ENCODE peak calls at places on chromosome 9, in nine cellular contexts. M is GM23248, T is GM10248, P is COLO829, F is A549, O is RCC 7860, J is memory B cell, Y is EL, Z is GM04504. V is an unnamed sample.

GRCh38 chr9:31597977-31598376 is 786.5 kb upstream of the ACO1 start:
- DNase-seq in P (peak), M (no peak), Z (no peak), F (no peak), T (no peak), J (no peak), O (peak), Y (no peak), V (no peak)

GRCh38 chr9:84711936-84712335 is 42.4 kb downstream of the NTRK2 start:
- DNase-seq in J (no peak), F (no peak), Y (peak), M (peak), T (no peak), Z (no peak), O (peak), P (peak), V (no peak)

GRCh38 chr9:106885451-106885850 is 22.5 kb downstream of the ZNF462 start:
- DNase-seq in Z (peak), P (no peak), Y (peak), M (peak), O (peak), J (no peak), F (peak), T (no peak), V (no peak)

GRCh38 chr9:124790301-124790700 is 13.4 kb downstream of the OLFML2A start:
- DNase-seq in Z (no peak), P (no peak), M (no peak), J (no peak), F (no peak), O (no peak), Y (no peak), T (no peak), V (no peak)

GRCh38 chr9:129054163-129054851 is 17.9 kb downstream of the MIGA2 start:
- DNase-seq in J (no peak), M (no peak), Y (no peak), P (no peak), Z (no peak), O (no peak), T (no peak), F (no peak), V (no peak)

GRCh38 chr9:86485359-86485758 is 131.1 kb upstream of the TUT7 start:
- DNase-seq in M (peak), F (no peak), P (no peak), Y (no peak), T (peak), J (no peak), Z (no peak), O (no peak), V (no peak)

GRCh38 chr9:107587175-107587963 is 97.8 kb upstream of the KLF4 start:
- DNase-seq in J (no peak), F (no peak), Z (no peak), P (no peak), Y (no peak), M (no peak), T (no peak), O (no peak), V (no peak)

GRCh38 chr9:87714819-87715218 is 11.1 kb upstream of the CTSL start:
- DNase-seq in F (peak), Y (peak), J (no peak), Z (peak), O (no peak), P (peak), M (peak), T (no peak), V (no peak)

GRCh38 chr9:31393240-31393639 is 991.2 kb upstream of the ACO1 start:
- DNase-seq in T (no peak), P (peak), M (no peak), F (no peak), O (no peak), J (no peak), Y (no peak), Z (no peak), V (no peak)

GRCh38 chr9:2159521-2160417 is 144.6 kb downstream of the SMARCA2 start:
- DNase-seq in P (no peak), Y (peak), F (no peak), M (peak), T (no peak), O (no peak), J (no peak), Z (no peak), V (no peak)

GRCh38 chr9:111039203-111039907 is 1.1 kb upstream of the LPAR1 start:
- DNase-seq in Y (no peak), F (no peak), M (no peak), Z (no peak), P (no peak), J (no peak), T (no peak), O (peak), V (no peak)

GRCh38 chr9:126633881-126634558 is 20.3 kb downstream of the LMX1B start:
- DNase-seq in Y (no peak), F (no peak), M (no peak), O (no peak), P (no peak), T (no peak), Z (no peak), J (no peak), V (no peak)

GRCh38 chr9:68966496-68966944 is 47.4 kb downstream of the PRKACG start:
- DNase-seq in M (no peak), F (no peak), J (no peak), P (no peak), O (no peak), Z (no peak), Y (no peak), T (peak), V (no peak)

GRCh38 chr9:119375892-119376291 is 6.7 kb upstream of the BRINP1 start:
- DNase-seq in J (no peak), Z (no peak), M (peak), T (no peak), P (no peak), F (peak), O (peak), Y (peak), V (no peak)

GRCh38 chr9:27142299-27142930 is 33.4 kb downstream of the TEK start:
- DNase-seq in O (no peak), Y (no peak), J (no peak), F (no peak), T (no peak), Z (no peak), M (no peak), P (no peak), V (no peak)

GRCh38 chr9:93470391-93470790 is 17.0 kb upstream of the FAM120AOS start:
- DNase-seq in F (no peak), T (no peak), O (no peak), P (no peak), Y (no peak), Z (no peak), M (no peak), J (no peak), V (no peak)

GRCh38 chr9:109513871-109514270 is 15.8 kb upstream of the PTPN3 start:
- DNase-seq in T (no peak), O (no peak), M (no peak), F (no peak), Y (no peak), J (no peak), P (no peak), Z (no peak), V (no peak)

GRCh38 chr9:91255327-91255726 is 106.4 kb downstream of the AUH start:
- DNase-seq in J (no peak), M (peak), F (no peak), Y (peak), P (no peak), O (no peak), T (no peak), Z (peak), V (no peak)

GRCh38 chr9:76373173-76373771 is 21.0 kb downstream of the RFK start:
- DNase-seq in F (peak), J (no peak), M (peak), T (no peak), P (peak), Y (no peak), Z (peak), O (peak), V (no peak)

GRCh38 chr9:12718482-12719026 is 25.4 kb downstream of the TYRP1 start:
- DNase-seq in Z (no peak), O (no peak), F (no peak), T (no peak), P (no peak), J (no peak), M (peak), Y (peak), V (no peak)

GRCh38 chr9:137150485-137151060 is 11.6 kb downstream of the GRIN1 start:
- DNase-seq in F (no peak), T (peak), P (peak), J (no peak), Z (no peak), O (peak), Y (peak), M (no peak), V (no peak)

GRCh38 chr9:107363511-107364182 is 80.6 kb downstream of the RAD23B start:
- DNase-seq in Y (peak), T (no peak), P (peak), O (no peak), J (no peak), M (no peak), F (no peak), Z (peak), V (no peak)

GRCh38 chr9:92278117-92278516 is 15.4 kb downstream of the IARS1 start:
- DNase-seq in F (no peak), Z (peak), M (peak), P (no peak), J (no peak), T (no peak), O (no peak), Y (peak), V (no peak)

GRCh38 chr9:100058699-100059579 is 39.9 kb downstream of the ERP44 start:
- DNase-seq in Z (no peak), P (no peak), Y (no peak), J (no peak), O (no peak), T (peak), F (no peak), M (no peak), V (no peak)

GRCh38 chr9:90219548-90220118 is 423.0 kb downstream of the DIRAS2 start:
- DNase-seq in P (no peak), Y (no peak), F (peak), T (peak), J (peak), M (peak), O (no peak), Z (no peak), V (no peak)

GRCh38 chr9:126334626-126335621 is 8.3 kb downstream of the MVB12B start:
- DNase-seq in O (no peak), Y (no peak), T (peak), M (no peak), J (no peak), F (no peak), Z (no peak), P (no peak), V (no peak)

GRCh38 chr9:70602364-70603019 is 188.0 kb upstream of the KLF9 start:
- DNase-seq in Y (peak), Z (peak), F (peak), T (peak), J (peak), O (peak), P (peak), M (peak), V (no peak)

GRCh38 chr9:98087420-98088354 is 31.2 kb downstream of the NANS start:
- DNase-seq in J (peak), P (no peak), T (peak), M (peak), Z (no peak), Y (no peak), F (no peak), O (no peak), V (no peak)

GRCh38 chr9:104868687-104869404 is 59.1 kb downstream of the ABCA1 start:
- DNase-seq in F (peak), T (peak), P (peak), O (no peak), Y (peak), M (peak), Z (no peak), J (peak), V (no peak)

GRCh38 chr9:135139366-135139965 is 52.0 kb downstream of the OLFM1 start:
- DNase-seq in O (no peak), J (no peak), Z (no peak), T (no peak), F (no peak), P (no peak), Y (no peak), M (peak), V (no peak)

GRCh38 chr9:137241490-137242328 is 622 bp downstream of the TUBB4B start:
- DNase-seq in F (no peak), Z (no peak), P (no peak), M (peak), Y (peak), T (peak), O (no peak), J (no peak), V (no peak)

GRCh38 chr9:115038138-115038537 is 79.8 kb downstream of the TNC start:
- DNase-seq in M (peak), Y (no peak), T (no peak), Z (no peak), F (no peak), O (no peak), P (no peak), J (no peak), V (no peak)

GRCh38 chr9:93210974-93211653 is 27.2 kb downstream of the WNK2 start:
- DNase-seq in M (no peak), Z (no peak), J (no peak), F (no peak), Y (no peak), T (no peak), O (no peak), P (no peak), V (peak)

GRCh38 chr9:129561594-129562281 is 59.2 kb downstream of the C9orf50 start:
- DNase-seq in M (no peak), P (no peak), Y (no peak), O (no peak), F (no peak), T (no peak), Z (no peak), J (no peak), V (no peak)

GRCh38 chr9:97555164-97555563 is 53.7 kb downstream of the TMOD1 start:
- DNase-seq in Y (no peak), M (no peak), O (no peak), J (no peak), F (no peak), Z (no peak), P (no peak), T (no peak), V (no peak)

V was measured in chondrocyte.